ENCODE peak calls at places on chromosomes 2 and 18, in five cellular contexts. R is PC-9, Z is kidney epithelial cell, I is spleen, D is keratinocyte. T is an unnamed sample.

GRCh38 chr2:10162586-10163497 is 40.3 kb downstream of the RRM2 start:
- DNase-seq in R (no peak), Z (no peak), I (peak; percentile 45), D (no peak), T (no peak)

GRCh38 chr2:100786297-100786658 is 33.7 kb upstream of the NPAS2 start:
- DNase-seq in R (peak; percentile 75), Z (peak; percentile 87), I (no peak), D (peak; percentile 78), T (peak; percentile 66)

GRCh38 chr2:190562121-190562520 is 27.6 kb upstream of the NEMP2 start:
- DNase-seq in R (no peak), Z (no peak), I (no peak), D (no peak), T (no peak)

GRCh38 chr2:165141601-165142000 is 62.2 kb downstream of the SCN3A start:
- DNase-seq in R (no peak), Z (no peak), I (no peak), D (no peak), T (no peak)

GRCh38 chr18:32295604-32296003 is 105.8 kb downstream of the MEP1B start:
- DNase-seq in R (no peak), Z (no peak), I (no peak), D (no peak), T (no peak)

GRCh38 chr2:39981877-39982276 is 202.8 kb upstream of the THUMPD2 start:
- DNase-seq in R (no peak), Z (no peak), I (no peak), D (no peak), T (no peak)

GRCh38 chr2:161915121-161915520 is 158.9 kb downstream of the DPP4 start:
- DNase-seq in R (no peak), Z (no peak), I (no peak), D (no peak), T (no peak)

GRCh38 chr2:43905388-43905803 is 66.6 kb downstream of the ABCG8 start:
- DNase-seq in R (no peak), Z (no peak), I (no peak), D (no peak), T (no peak)

GRCh38 chr2:12304494-12305228 is 412.1 kb upstream of the TRIB2 start:
- DNase-seq in R (no peak), Z (no peak), I (no peak), D (no peak), T (no peak)

GRCh38 chr18:55120896-55121295 is 161.6 kb upstream of the CCDC68 start:
- DNase-seq in R (no peak), Z (no peak), I (no peak), D (no peak), T (no peak)

GRCh38 chr2:217956895-217957457 is 45.8 kb downstream of the TNS1 start:
- DNase-seq in R (no peak), Z (no peak), I (peak; percentile 66), D (no peak), T (no peak)

GRCh38 chr2:224268441-224268840 is 133.5 kb downstream of the FAM124B start:
- DNase-seq in R (peak; percentile 27), Z (peak; percentile 41), I (no peak), D (no peak), T (peak; percentile 41)

GRCh38 chr2:175855794-175856453 is 146.1 kb downstream of the LNPK start:
- DNase-seq in R (peak; percentile 34), Z (peak; percentile 26), I (no peak), D (peak; percentile 35), T (no peak)

GRCh38 chr2:78439122-78439521 is 586.4 kb upstream of the REG3G start:
- DNase-seq in R (no peak), Z (no peak), I (no peak), D (no peak), T (no peak)

GRCh38 chr2:73920577-73921545 is 5.8 kb upstream of the DGUOK start:
- DNase-seq in R (peak; percentile 3), Z (no peak), I (peak; percentile 80), D (no peak), T (no peak)

GRCh38 chr2:152166633-152167032 is 8.9 kb downstream of the STAM2 start:
- DNase-seq in R (no peak), Z (no peak), I (no peak), D (no peak), T (no peak)

GRCh38 chr2:636649-637405 is 40.4 kb downstream of the TMEM18 start:
- DNase-seq in R (peak; percentile 41), Z (no peak), I (peak; percentile 84), D (no peak), T (peak; percentile 4)

GRCh38 chr2:19361325-19361990 is 3.0 kb upstream of the OSR1 start:
- DNase-seq in R (no peak), Z (no peak), I (peak; percentile 87), D (no peak), T (no peak)

GRCh38 chr18:11176416-11176815 is 27.0 kb upstream of the PIEZO2 start:
- DNase-seq in R (no peak), Z (no peak), I (no peak), D (no peak), T (no peak)

GRCh38 chr2:196970089-196970488 is 43.6 kb upstream of the PGAP1 start:
- DNase-seq in R (no peak), Z (no peak), I (no peak), D (no peak), T (no peak)

GRCh38 chr2:156436477-156437085 is 402 bp downstream of the GPD2 start:
- DNase-seq in R (no peak), Z (no peak), I (no peak), D (no peak), T (no peak)

GRCh38 chr2:8573942-8574195 is 108.0 kb upstream of the ID2 start:
- DNase-seq in R (no peak), Z (no peak), I (no peak), D (no peak), T (no peak)

GRCh38 chr2:169221745-169222369 is 140.5 kb downstream of the LRP2 start:
- DNase-seq in R (no peak), Z (no peak), I (no peak), D (no peak), T (no peak)

GRCh38 chr2:84129018-84129417 is 330.1 kb downstream of the SUCLG1 start:
- DNase-seq in R (no peak), Z (no peak), I (no peak), D (no peak), T (no peak)

GRCh38 chr2:46001741-46002506 is 295.3 kb upstream of the EPAS1 start:
- DNase-seq in R (no peak), Z (no peak), I (no peak), D (no peak), T (no peak)

GRCh38 chr2:19611491-19612332 is 253.3 kb upstream of the OSR1 start:
- DNase-seq in R (peak; percentile 58), Z (peak; percentile 90), I (no peak), D (no peak), T (peak; percentile 98)

GRCh38 chr2:147297820-147298219 is 547.0 kb upstream of the ACVR2A start:
- DNase-seq in R (no peak), Z (no peak), I (no peak), D (no peak), T (no peak)

GRCh38 chr2:20501974-20502373 is 55.1 kb downstream of the RHOB start:
- DNase-seq in R (no peak), Z (peak; percentile 72), I (no peak), D (no peak), T (peak; percentile 95)

GRCh38 chr2:226579519-226579918 is 220.1 kb downstream of the IRS1 start:
- DNase-seq in R (no peak), Z (no peak), I (no peak), D (no peak), T (no peak)

GRCh38 chr2:237744613-237745249 is 53.8 kb upstream of the RBM44 start:
- DNase-seq in R (peak; percentile 84), Z (no peak), I (peak; percentile 94), D (no peak), T (no peak)

GRCh38 chr18:46831434-46831833 is 74.6 kb upstream of the ST8SIA5 start:
- DNase-seq in R (no peak), Z (no peak), I (no peak), D (no peak), T (no peak)
- H3K36me3 ChIP-seq in R (no peaks in the 10 kb centered on the region), Z (no peaks in the 10 kb centered on the region), I (peaks cover 20% of the 10 kb centered on the region), D (no peaks in the 10 kb centered on the region), T (no peaks in the 10 kb centered on the region)

GRCh38 chr18:13137939-13138821 is 80.4 kb upstream of the LDLRAD4 start:
- DNase-seq in R (peak; percentile 70), Z (no peak), I (peak; percentile 87), D (no peak), T (no peak)

GRCh38 chr18:13136056-13136688 is 82.4 kb upstream of the LDLRAD4 start:
- DNase-seq in R (peak; percentile 53), Z (no peak), I (peak; percentile 86), D (no peak), T (no peak)

GRCh38 chr18:13134551-13135401 is 83.8 kb upstream of the LDLRAD4 start:
- DNase-seq in R (no peak), Z (no peak), I (no peak), D (no peak), T (no peak)

GRCh38 chr18:13137041-13137938 is 81.3 kb upstream of the LDLRAD4 start:
- DNase-seq in R (no peak), Z (no peak), I (peak; percentile 91), D (no peak), T (no peak)

GRCh38 chr18:13136689-13137040 is 81.9 kb upstream of the LDLRAD4 start:
- DNase-seq in R (no peak), Z (no peak), I (no peak), D (no peak), T (no peak)
- H3K4me3 ChIP-seq in R (peak overlapping the region; percentile 66), Z (peak overlapping the region; percentile 29), I (peak overlapping the region; percentile 76), D (peak overlapping the region; percentile 57), T (peak overlapping the region; percentile 54)

GRCh38 chr18:34018358-34018757 is 206.4 kb downstream of the NOL4 start:
- DNase-seq in R (no peak), Z (no peak), I (no peak), D (no peak), T (no peak)
- TF ChIP-seq CTCF in R (no peak), Z (no peak), I (no peak), D (no peak), T (no peak)

GRCh38 chr2:7033136-7033960 is 116.1 kb downstream of the RNF144A start:
- DNase-seq in R (no peak), Z (no peak), I (no peak), D (no peak), T (no peak)
- H3K36me3 ChIP-seq in R (no peaks in the 10 kb centered on the region), Z (no peaks in the 10 kb centered on the region), I (peaks cover 34% of the 10 kb centered on the region), D (no peaks in the 10 kb centered on the region), T (no peaks in the 10 kb centered on the region)

GRCh38 chr18:69935319-69936190 is 12.1 kb downstream of the CD226 start:
- DNase-seq in R (no peak), Z (no peak), I (peak; percentile 83), D (no peak), T (no peak)
- H3K4me3 ChIP-seq in R (no peak overlapping the region), Z (no peak overlapping the region), I (no peak overlapping the region), D (no peak overlapping the region), T (no peak overlapping the region)